ENCODE peak calls at places on chromosome 7, in ten cellular contexts. O is body of pancreas, G is sigmoid colon, Q is ovary, Z is cardiac fibroblast, M is Caco-2, F is A549, D is fibroblast of mammary gland, K is PC-9, P is HCT116. W is an unnamed sample.

GRCh38 chr7:49866076-49866735 is 92.8 kb downstream of the VWC2 start:
- DNase-seq in P (no peak), K (no peak), M (no peak), Z (no peak), G (no peak), O (no peak), F (no peak), D (no peak), Q (no peak), W (no peak)

GRCh38 chr7:29177963-29178612 is 16.5 kb upstream of the CHN2 start:
- DNase-seq in O (peak; percentile 76), P (no peak), F (no peak), K (no peak), Q (no peak), Z (peak; percentile 51), G (peak; percentile 76), D (peak; percentile 36), M (no peak), W (no peak)

GRCh38 chr7:87000344-87000743 is 59.1 kb downstream of the ELAPOR2 start:
- DNase-seq in F (no peak), Z (peak; percentile 2), G (no peak), Q (no peak), D (peak; percentile 3), M (no peak), K (no peak), O (no peak), P (no peak), W (peak; percentile 23)

GRCh38 chr7:80095545-80095944 is 39.1 kb upstream of the GNAI1 start:
- DNase-seq in K (no peak), Z (peak; percentile 52), M (no peak), Q (no peak), F (no peak), G (no peak), D (peak; percentile 43), O (no peak), P (no peak), W (peak; percentile 45)

GRCh38 chr7:158595068-158595467 is 7.4 kb upstream of the PTPRN2 start:
- DNase-seq in Q (no peak), O (no peak), K (no peak), M (no peak), F (no peak), P (peak; percentile 23), D (peak; percentile 23), G (no peak), Z (no peak), W (peak; percentile 59)

GRCh38 chr7:97351488-97351887 is 234.0 kb downstream of the SDHAF3 start:
- DNase-seq in O (no peak), Z (no peak), F (no peak), G (no peak), Q (no peak), M (no peak), K (no peak), D (no peak), P (no peak), W (no peak)

GRCh38 chr7:158257001-158257400 is 330.6 kb downstream of the PTPRN2 start:
- DNase-seq in O (no peak), Z (no peak), F (no peak), M (no peak), G (no peak), P (no peak), D (no peak), K (no peak), Q (no peak), W (no peak)

GRCh38 chr7:95295399-95295798 is 28.9 kb downstream of the PON1 start:
- DNase-seq in K (no peak), F (no peak), D (no peak), O (no peak), Q (no peak), Z (no peak), M (no peak), P (no peak), G (no peak), W (no peak)

GRCh38 chr7:151275813-151276577 is 27.5 kb upstream of the SMARCD3 start:
- DNase-seq in D (no peak), Q (peak; percentile 43), F (no peak), P (no peak), M (no peak), Z (no peak), K (no peak), G (no peak), O (peak; percentile 66), W (no peak)

GRCh38 chr7:25861704-25862253 is 290.2 kb upstream of the NFE2L3 start:
- DNase-seq in Q (no peak), G (no peak), D (no peak), K (no peak), F (no peak), P (no peak), O (no peak), Z (no peak), M (no peak), W (no peak)
- H3K4me3 ChIP-seq in Q (no peak overlapping the region), G (peak overlapping the region; percentile 10), D (peak overlapping the region; percentile 52), K (peak overlapping the region; percentile 52), F (peak overlapping the region; percentile 33), P (peak overlapping the region; percentile 22), O (no peak overlapping the region), Z (peak overlapping the region; percentile 32), M (peak overlapping the region; percentile 30), W (peak overlapping the region; percentile 47)

GRCh38 chr7:116932566-116932965 is 20.7 kb upstream of the ST7 start:
- DNase-seq in O (no peak), Q (no peak), Z (no peak), M (no peak), G (no peak), K (no peak), P (no peak), D (no peak), F (no peak), W (no peak)

GRCh38 chr7:116934580-116934979 is 18.7 kb upstream of the ST7 start:
- DNase-seq in D (no peak), Z (no peak), M (no peak), G (no peak), F (no peak), K (no peak), Q (no peak), P (no peak), O (no peak), W (no peak)

GRCh38 chr7:116933465-116933864 is 19.8 kb upstream of the ST7 start:
- DNase-seq in M (no peak), Z (no peak), K (no peak), D (no peak), O (no peak), F (no peak), P (no peak), G (no peak), Q (no peak), W (no peak)

GRCh38 chr7:116929021-116929420 is 24.3 kb upstream of the ST7 start:
- DNase-seq in K (no peak), D (no peak), F (no peak), Z (no peak), P (no peak), M (no peak), Q (no peak), G (no peak), O (no peak), W (no peak)

GRCh38 chr7:116930156-116930913 is 23.0 kb upstream of the ST7 start:
- DNase-seq in O (peak; percentile 78), M (peak; percentile 85), G (peak; percentile 95), D (peak; percentile 79), P (peak; percentile 69), F (peak; percentile 76), K (peak; percentile 75), Z (peak; percentile 83), Q (peak; percentile 83), W (peak; percentile 69)
- TF ChIP-seq CTCF in O (peak; percentile 93), M (peak; percentile 87), G (peak; percentile 73), D (peak; percentile 96), P (peak; percentile 93), F (peak; percentile 95), K (peak; percentile 95), Z (peak; percentile 82), Q (peak; percentile 85), W (peak; percentile 93)

GRCh38 chr7:117872565-117873055 is 631 bp downstream of the CTTNBP2 start:
- DNase-seq in O (peak; percentile 32), D (no peak), F (no peak), Z (no peak), Q (peak; percentile 40), K (no peak), G (peak; percentile 68), P (peak; percentile 6), M (peak; percentile 24), W (no peak)
- H3K4me3 ChIP-seq in O (peak overlapping the region; percentile 72), D (peak overlapping the region; percentile 40), F (peak overlapping the region; percentile 56), Z (peak overlapping the region; percentile 43), Q (peak overlapping the region; percentile 66), K (no peak overlapping the region), G (peak overlapping the region; percentile 85), P (peak overlapping the region; percentile 81), M (peak overlapping the region; percentile 62), W (peak overlapping the region; percentile 54)

DNA sequence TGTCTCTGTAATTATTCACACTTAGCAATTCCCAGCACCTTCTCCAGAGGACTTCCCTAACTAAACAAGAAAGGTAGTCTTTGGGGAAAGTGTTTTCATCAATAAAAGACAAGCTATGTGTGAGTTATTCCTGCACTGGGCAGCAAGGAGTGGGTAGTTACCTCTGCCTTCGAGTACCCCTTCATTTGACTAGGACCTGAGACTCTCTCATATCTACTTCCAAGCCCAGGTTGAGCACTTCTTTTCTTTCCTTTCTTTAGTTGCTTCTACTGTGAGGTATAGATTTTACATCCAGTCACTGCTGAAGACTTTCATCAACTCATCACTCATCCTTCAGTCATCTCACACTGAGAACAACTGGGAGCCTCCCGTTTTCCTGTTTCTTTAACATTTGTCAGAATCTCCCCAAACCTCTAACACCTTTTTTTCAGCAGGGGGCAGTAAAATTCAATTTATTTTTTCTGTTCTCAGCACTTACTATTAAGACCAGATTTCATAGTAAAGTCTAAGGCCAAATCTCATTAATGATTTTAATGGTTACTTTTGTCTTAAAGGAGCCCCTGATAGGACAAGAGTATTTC is 80.1 kb upstream of the PRSS1 start:
- DNase-seq in D (peak; percentile 37), O (no peak), Z (peak; percentile 37), M (peak; percentile 5), F (peak; percentile 1), P (no peak), G (no peak), K (no peak), Q (no peak), W (peak; percentile 6)
- TF ChIP-seq CTCF in D (peak; percentile 52), O (peak; percentile 75), Z (peak; percentile 45), M (peak; percentile 27), F (no peak), P (peak; percentile 57), G (no peak), K (peak; percentile 70), Q (peak; percentile 21), W (peak; percentile 43)

DNA sequence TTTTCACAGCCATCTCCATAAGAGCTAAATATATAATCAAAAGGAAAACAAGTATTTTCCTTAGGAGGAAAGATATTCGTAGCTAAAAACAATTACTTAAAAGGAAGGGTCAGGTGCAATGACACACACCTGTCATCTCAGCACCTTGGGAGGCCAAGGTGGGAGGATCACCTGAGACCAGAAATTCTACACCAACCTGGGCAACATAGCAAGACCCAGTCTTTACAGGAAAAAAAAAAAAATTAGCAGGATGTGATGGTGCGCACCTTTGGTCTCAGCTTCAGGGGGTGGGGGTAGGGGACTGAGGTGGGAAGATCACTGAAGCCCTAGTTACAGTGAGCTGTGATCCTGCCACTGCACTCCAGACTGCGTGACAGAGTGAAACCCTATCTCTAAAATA is 11.9 kb downstream of the TNPO3 start:
- DNase-seq in Z (no peak), O (no peak), F (no peak), G (no peak), Q (no peak), M (no peak), P (no peak), D (no peak), K (no peak), W (no peak)
- H3K4me3 ChIP-seq in Z (no peak overlapping the region), O (no peak overlapping the region), F (no peak overlapping the region), G (no peak overlapping the region), Q (no peak overlapping the region), M (no peak overlapping the region), P (no peak overlapping the region), D (no peak overlapping the region), K (no peak overlapping the region), W (no peak overlapping the region)

GRCh38 chr7:90459888-90460287 is 9.6 kb upstream of the PTTG1IP2 start:
- DNase-seq in F (peak; percentile 10), G (no peak), Q (no peak), P (no peak), M (no peak), D (no peak), O (no peak), K (no peak), Z (peak; percentile 22), W (no peak)
- TF ChIP-seq CTCF in F (no peak), G (no peak), Q (no peak), P (no peak), M (no peak), D (peak; percentile 21), O (no peak), K (no peak), Z (peak; percentile 39), W (peak; percentile 42)